ENCODE peak calls at places on chromosomes 16 and 17, in four cellular contexts. O, Z, F and S are unnamed samples.

GRCh38 chr17:76673729-76674128 is 30.2 kb upstream of the ST6GALNAC1 start:
- DNase-seq in F (peak), Z (no peak), O (no peak), S (peak)

GRCh38 chr17:64679710-64680216 is 17.7 kb upstream of the SMURF2 start:
- DNase-seq in O (no peak), Z (peak), F (peak), S (peak)

GRCh38 chr17:9244066-9245052 is 223.0 kb downstream of the NTN1 start:
- DNase-seq in F (peak), Z (no peak), O (no peak), S (peak)

GRCh38 chr17:81161536-81161935 is 3.8 kb upstream of the PVALEF start:
- DNase-seq in F (no peak), Z (no peak), O (no peak), S (no peak)

GRCh38 chr17:14488958-14489550 is 188.2 kb downstream of the HS3ST3B1 start:
- DNase-seq in O (no peak), Z (no peak), F (no peak), S (peak)

GRCh38 chr16:71426069-71426879 is 15.6 kb downstream of the TLE7 start:
- DNase-seq in O (peak), Z (peak), F (peak), S (peak)

GRCh38 chr17:56710986-56711385 is 117.5 kb downstream of the NOG start:
- DNase-seq in O (no peak), F (no peak), Z (no peak), S (no peak)

GRCh38 chr17:68089881-68090280 is 54.3 kb downstream of the KPNA2 start:
- DNase-seq in Z (no peak), O (no peak), F (peak), S (peak)

GRCh38 chr16:50152386-50152806 is 710 bp upstream of the TENT4B start:
- DNase-seq in O (peak), F (peak), Z (no peak), S (peak)

GRCh38 chr16:80931985-80932720 is 74.5 kb downstream of the CMC2 start:
- DNase-seq in F (peak), O (peak), Z (peak), S (peak)
- H3K4me3 ChIP-seq in F (peak), O (peak), Z (peak), S (peak)

DNA sequence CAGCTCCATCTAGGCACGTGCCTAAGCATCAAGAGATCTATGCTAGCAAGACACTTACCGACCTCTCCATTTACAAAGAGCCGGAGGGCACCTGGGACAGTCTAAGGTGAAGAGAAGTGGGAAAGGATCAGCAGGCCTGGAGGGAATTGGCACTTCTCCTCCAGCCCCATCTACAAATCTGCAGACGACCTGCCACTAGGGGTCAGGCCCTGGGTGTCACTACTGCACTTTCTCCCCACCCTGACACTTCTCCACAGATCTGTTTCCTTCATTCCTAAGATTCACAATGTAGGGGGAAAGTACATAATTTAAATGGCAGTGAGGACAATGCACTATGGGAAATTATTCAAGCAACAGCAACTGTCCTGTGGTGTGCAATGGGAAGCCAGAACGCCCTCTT is 8.1 kb downstream of the MKS1 start:
- DNase-seq in F (no peak), Z (no peak), O (no peak), S (no peak)
- TF ChIP-seq CTCF in F (no peak), Z (peak), O (no peak), S (no peak)

GRCh38 chr17:7225711-7226331 is 6.1 kb downstream of the ACADVL start:
- DNase-seq in Z (no peak), F (no peak), O (no peak), S (no peak)
- H3K4me3 ChIP-seq in Z (no peak), F (no peak), O (no peak), S (no peak)

GRCh38 chr17:37092701-37093100 is 143.9 kb downstream of the AATF start:
- DNase-seq in Z (no peak), F (no peak), O (no peak), S (no peak)
- TF ChIP-seq CTCF in Z (no peak), F (no peak), O (no peak), S (no peak)

GRCh38 chr16:68285683-68286082 is 21.4 kb downstream of the SLC7A6 start:
- DNase-seq in O (no peak), F (no peak), Z (no peak), S (no peak)
- H3K4me3 ChIP-seq in O (no peak), F (no peak), Z (no peak), S (no peak)

GRCh38 chr17:45364531-45365390 is 47.9 kb upstream of the MAP3K14 start:
- DNase-seq in Z (no peak), O (no peak), F (peak), S (no peak)
- TF ChIP-seq CTCF in Z (no peak), O (no peak), F (no peak), S (no peak)

GRCh38 chr17:49640556-49640955 is 37.3 kb downstream of the SPOP start:
- DNase-seq in O (no peak), F (peak), Z (no peak), S (no peak)
- H3K4me3 ChIP-seq in O (no peak), F (no peak), Z (no peak), S (no peak)

GRCh38 chr16:83579431-83579830 is 228.3 kb upstream of the HSBP1 start:
- DNase-seq in O (no peak), F (no peak), Z (no peak), S (no peak)

GRCh38 chr16:83577201-83577600 is 230.6 kb upstream of the HSBP1 start:
- DNase-seq in F (no peak), O (no peak), Z (no peak), S (no peak)

GRCh38 chr16:83579027-83579426 is 228.8 kb upstream of the HSBP1 start:
- DNase-seq in F (no peak), O (no peak), Z (no peak), S (no peak)

GRCh38 chr16:83581082-83581481 is 226.7 kb upstream of the HSBP1 start:
- DNase-seq in F (no peak), O (no peak), Z (no peak), S (no peak)

GRCh38 chr16:83578146-83578545 is 229.6 kb upstream of the HSBP1 start:
- DNase-seq in Z (no peak), O (no peak), F (no peak), S (no peak)
- TF ChIP-seq CTCF in Z (no peak), O (no peak), F (no peak), S (no peak)

GRCh38 chr16:85401917-85402766 is 211.0 kb upstream of the GSE1 start:
- DNase-seq in F (no peak), O (no peak), Z (no peak), S (no peak)
- H3K4me3 ChIP-seq in F (no peak), O (no peak), Z (no peak), S (no peak)